ENCODE peak calls at places on chromosomes 13 and 19, in seven cellular contexts. M is iPS-NIHi11, P is lower leg skin, Z is mucosa of gallbladder, Y is WTC11, E is SHP77, G is kidney glomerular epithelial cell. S is an unnamed sample.

GRCh38 chr13:43232866-43233265 is 209.5 kb downstream of the DNAJC15 start:
- DNase-seq in E (no peak), Z (no peak), M (no peak), P (no peak), G (no peak), Y (no peak), S (no peak)

GRCh38 chr13:62613819-62614218 is 1198.2 kb upstream of the PCDH20 start:
- DNase-seq in M (peak; percentile 15), Z (no peak), G (no peak), Y (no peak), E (no peak), P (no peak), S (no peak)

GRCh38 chr13:34230271-34230670 is 412.3 kb downstream of the RFC3 start:
- DNase-seq in M (no peak), G (no peak), P (no peak), Y (no peak), E (no peak), Z (no peak), S (no peak)

GRCh38 chr13:110498327-110498726 is 63.2 kb downstream of the RAB20 start:
- DNase-seq in Z (no peak), Y (no peak), M (no peak), E (no peak), P (no peak), G (no peak), S (no peak)

GRCh38 chr19:41537789-41538188 is 38.2 kb upstream of the CEACAM21 start:
- DNase-seq in E (no peak), G (no peak), Y (peak; percentile 41), P (no peak), Z (no peak), M (no peak), S (no peak)

GRCh38 chr19:19405919-19406877 is 723 bp downstream of the GATAD2A start:
- DNase-seq in Z (peak; percentile 39), P (peak; percentile 91), Y (peak; percentile 70), G (no peak), M (peak; percentile 66), E (no peak), S (peak; percentile 77)

GRCh38 chr19:16382775-16383543 is 58.3 kb downstream of the KLF2 start:
- DNase-seq in Z (peak; percentile 89), P (peak; percentile 97), Y (peak; percentile 86), M (peak; percentile 92), G (peak; percentile 51), E (peak; percentile 82), S (peak; percentile 81)

GRCh38 chr13:84606616-84607015 is 724.3 kb upstream of the SLITRK1 start:
- DNase-seq in Z (no peak), M (no peak), Y (no peak), E (no peak), P (no peak), G (no peak), S (no peak)

GRCh38 chr19:51751655-51752054 is at the start of gene FPR1:
- DNase-seq in M (no peak), P (peak; percentile 32), Y (no peak), Z (no peak), E (no peak), G (no peak), S (no peak)

GRCh38 chr19:52748336-52748950 is 13.6 kb upstream of the ZNF611 start:
- DNase-seq in M (peak; percentile 36), Z (no peak), G (no peak), P (no peak), Y (no peak), E (no peak), S (peak; percentile 46)

GRCh38 chr19:15123900-15124299 is 16.7 kb downstream of the SYDE1 start:
- DNase-seq in G (no peak), E (no peak), Y (no peak), P (no peak), M (no peak), Z (peak; percentile 60), S (peak; percentile 75)

GRCh38 chr13:33931397-33931987 is 113.5 kb downstream of the RFC3 start:
- DNase-seq in G (peak; percentile 20), M (peak; percentile 45), P (no peak), Z (no peak), E (peak; percentile 47), Y (peak; percentile 17), S (peak; percentile 47)

GRCh38 chr19:388691-389090 is 20.3 kb downstream of the C2CD4C start:
- DNase-seq in M (no peak), Y (peak; percentile 8), E (no peak), Z (no peak), G (no peak), P (no peak), S (no peak)

GRCh38 chr13:95256086-95256485 is 45.2 kb downstream of the ABCC4 start:
- DNase-seq in G (peak; percentile 98), Z (peak; percentile 58), P (no peak), Y (no peak), E (no peak), M (peak; percentile 23), S (no peak)

GRCh38 chr19:45250832-45251451 is at the start of gene MARK4:
- DNase-seq in G (peak; percentile 33), Y (peak; percentile 54), M (peak; percentile 95), E (peak; percentile 23), Z (no peak), P (peak; percentile 88), S (peak; percentile 96)

GRCh38 chr13:32881792-32882175 is 134.4 kb upstream of the KL start:
- DNase-seq in G (no peak), M (no peak), E (peak; percentile 47), Y (no peak), P (no peak), Z (no peak), S (no peak)

GRCh38 chr13:41029629-41030028 is 10.5 kb upstream of the ELF1 start:
- DNase-seq in P (no peak), M (no peak), E (no peak), Y (peak; percentile 47), Z (no peak), G (no peak), S (no peak)

GRCh38 chr13:47816835-47817234 is 184.2 kb downstream of the SUCLA2 start:
- DNase-seq in G (no peak), Y (peak; percentile 29), P (no peak), Z (no peak), E (no peak), M (peak; percentile 44), S (no peak)

S was measured in D341Med.